ENCODE peak calls at places on chromosomes 5 and 9, in seven cellular contexts. One of them, this sample, is unnamed.

GRCh38 chr9:108156270-108156998 is 666.9 kb upstream of the KLF4 start:
- DNase-seq in neural crest cell: no peak
- DNase-seq in HFFc6: no peak
- DNase-seq in osteocyte: no peak
- DNase-seq in A549: peak; percentile 32
- DNase-seq in HFF-Myc: no peak
- DNase-seq in mesothelial cell of epicardium: no peak
- DNase-seq in this sample: no peak

GRCh38 chr5:11319851-11320580 is 559.0 kb upstream of the DAP start:
- DNase-seq in HFFc6: no peak
- DNase-seq in mesothelial cell of epicardium: no peak
- DNase-seq in neural crest cell: no peak
- DNase-seq in osteocyte: no peak
- DNase-seq in A549: no peak
- DNase-seq in HFF-Myc: no peak
- DNase-seq in this sample: peak; percentile 49

GRCh38 chr5:112776301-112776856 is 38.7 kb downstream of the APC start:
- DNase-seq in HFFc6: peak; percentile 92
- DNase-seq in HFF-Myc: peak; percentile 4
- DNase-seq in A549: no peak
- DNase-seq in neural crest cell: no peak
- DNase-seq in mesothelial cell of epicardium: no peak
- DNase-seq in osteocyte: no peak
- DNase-seq in this sample: peak; percentile 72

GRCh38 chr9:12680341-12680740 is 12.8 kb upstream of the TYRP1 start:
- DNase-seq in mesothelial cell of epicardium: no peak
- DNase-seq in A549: no peak
- DNase-seq in neural crest cell: no peak
- DNase-seq in HFF-Myc: no peak
- DNase-seq in osteocyte: no peak
- DNase-seq in HFFc6: peak; percentile 45
- DNase-seq in this sample: peak; percentile 36

GRCh38 chr9:29691758-29692407 is 2118.6 kb upstream of the C9orf72 start:
- DNase-seq in HFF-Myc: no peak
- DNase-seq in osteocyte: no peak
- DNase-seq in HFFc6: peak; percentile 3
- DNase-seq in A549: no peak
- DNase-seq in neural crest cell: peak; percentile 29
- DNase-seq in mesothelial cell of epicardium: no peak
- DNase-seq in this sample: peak; percentile 35

GRCh38 chr5:30040483-30041116 is 1152.9 kb upstream of the CDH6 start:
- DNase-seq in HFF-Myc: no peak
- DNase-seq in mesothelial cell of epicardium: peak; percentile 56
- DNase-seq in A549: peak; percentile 5
- DNase-seq in HFFc6: peak; percentile 3
- DNase-seq in neural crest cell: peak; percentile 79
- DNase-seq in osteocyte: no peak
- DNase-seq in this sample: peak; percentile 83

GRCh38 chr9:27278374-27278773 is 18.6 kb downstream of the EQTN start:
- DNase-seq in HFF-Myc: no peak
- DNase-seq in osteocyte: no peak
- DNase-seq in A549: no peak
- DNase-seq in HFFc6: no peak
- DNase-seq in neural crest cell: no peak
- DNase-seq in mesothelial cell of epicardium: no peak
- DNase-seq in this sample: no peak

GRCh38 chr9:6054280-6055099 is 39.1 kb upstream of the RANBP6 start:
- DNase-seq in HFFc6: peak; percentile 58
- DNase-seq in A549: peak; percentile 43
- DNase-seq in neural crest cell: peak; percentile 65
- DNase-seq in mesothelial cell of epicardium: peak; percentile 68
- DNase-seq in osteocyte: no peak
- DNase-seq in HFF-Myc: peak; percentile 72
- DNase-seq in this sample: peak; percentile 70

GRCh38 chr5:11955386-11955785 is 51.1 kb upstream of the CTNND2 start:
- DNase-seq in mesothelial cell of epicardium: no peak
- DNase-seq in neural crest cell: no peak
- DNase-seq in A549: no peak
- DNase-seq in HFFc6: no peak
- DNase-seq in HFF-Myc: no peak
- DNase-seq in osteocyte: no peak
- DNase-seq in this sample: peak; percentile 42

GRCh38 chr9:137421838-137422667 is 909 bp downstream of the EXD3 start:
- DNase-seq in mesothelial cell of epicardium: no peak
- DNase-seq in HFFc6: no peak
- DNase-seq in A549: no peak
- DNase-seq in osteocyte: no peak
- DNase-seq in neural crest cell: no peak
- DNase-seq in HFF-Myc: no peak
- DNase-seq in this sample: no peak

GRCh38 chr5:74017786-74018211 is 391.8 kb downstream of the ARHGEF28 start:
- DNase-seq in HFF-Myc: no peak
- DNase-seq in mesothelial cell of epicardium: no peak
- DNase-seq in HFFc6: peak; percentile 82
- DNase-seq in neural crest cell: no peak
- DNase-seq in osteocyte: no peak
- DNase-seq in A549: no peak
- DNase-seq in this sample: peak; percentile 61

GRCh38 chr9:138023394-138024124 is 146.0 kb downstream of the CACNA1B start:
- DNase-seq in osteocyte: peak; percentile 83
- DNase-seq in A549: no peak
- DNase-seq in neural crest cell: peak; percentile 3
- DNase-seq in mesothelial cell of epicardium: no peak
- DNase-seq in HFFc6: no peak
- DNase-seq in HFF-Myc: no peak
- DNase-seq in this sample: no peak

GRCh38 chr9:114424126-114424525 is 36.3 kb upstream of the AKNA start:
- DNase-seq in A549: no peak
- DNase-seq in HFFc6: no peak
- DNase-seq in HFF-Myc: no peak
- DNase-seq in neural crest cell: no peak
- DNase-seq in mesothelial cell of epicardium: no peak
- DNase-seq in osteocyte: no peak
- DNase-seq in this sample: no peak

GRCh38 chr5:126450895-126451294 is 27.7 kb downstream of the GRAMD2B start:
- DNase-seq in A549: no peak
- DNase-seq in HFFc6: no peak
- DNase-seq in osteocyte: no peak
- DNase-seq in neural crest cell: no peak
- DNase-seq in HFF-Myc: no peak
- DNase-seq in mesothelial cell of epicardium: no peak
- DNase-seq in this sample: no peak

GRCh38 chr9:113492343-113493079 is 29.0 kb downstream of the RGS3 start:
- DNase-seq in HFFc6: no peak
- DNase-seq in neural crest cell: no peak
- DNase-seq in HFF-Myc: no peak
- DNase-seq in A549: no peak
- DNase-seq in mesothelial cell of epicardium: peak; percentile 60
- DNase-seq in osteocyte: no peak
- DNase-seq in this sample: no peak

GRCh38 chr9:80078826-80079225 is 507.1 kb downstream of the TLE4 start:
- DNase-seq in HFFc6: peak; percentile 1
- DNase-seq in HFF-Myc: no peak
- DNase-seq in neural crest cell: no peak
- DNase-seq in A549: no peak
- DNase-seq in mesothelial cell of epicardium: no peak
- DNase-seq in osteocyte: no peak
- DNase-seq in this sample: no peak

GRCh38 chr5:115816226-115817042 is at the start of gene CDO1:
- DNase-seq in HFF-Myc: no peak
- DNase-seq in neural crest cell: peak; percentile 67
- DNase-seq in osteocyte: peak; percentile 87
- DNase-seq in mesothelial cell of epicardium: peak; percentile 72
- DNase-seq in HFFc6: no peak
- DNase-seq in A549: no peak
- DNase-seq in this sample: peak; percentile 77

GRCh38 chr5:158154226-158155005 is 295.5 kb upstream of the CLINT1 start:
- DNase-seq in HFF-Myc: peak; percentile 44
- DNase-seq in A549: no peak
- DNase-seq in HFFc6: no peak
- DNase-seq in mesothelial cell of epicardium: no peak
- DNase-seq in osteocyte: no peak
- DNase-seq in neural crest cell: no peak
- DNase-seq in this sample: peak; percentile 75

GRCh38 chr5:180821538-180821937 is 18.9 kb upstream of the MGAT1 start:
- DNase-seq in HFF-Myc: no peak
- DNase-seq in neural crest cell: no peak
- DNase-seq in mesothelial cell of epicardium: no peak
- DNase-seq in osteocyte: no peak
- DNase-seq in HFFc6: no peak
- DNase-seq in A549: no peak
- DNase-seq in this sample: no peak

DNA sequence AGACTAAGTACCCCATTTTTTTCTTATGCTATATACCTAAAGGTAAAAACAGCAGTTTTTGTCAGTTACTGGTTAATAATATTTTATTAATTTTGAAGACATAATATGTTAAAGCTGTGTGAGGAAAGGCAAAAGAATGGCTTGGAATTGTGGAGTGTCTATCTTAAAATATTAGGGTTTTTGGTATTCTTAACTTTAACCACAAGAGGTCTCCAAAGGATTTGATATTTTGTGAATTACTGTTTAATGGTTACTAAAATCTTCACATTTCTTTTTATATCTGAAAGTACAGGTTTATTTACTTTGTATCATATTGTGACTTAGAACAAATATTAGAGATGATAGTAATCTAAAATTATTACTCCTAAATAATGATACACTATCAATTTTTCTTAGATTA is 32.0 kb upstream of the DHFR start:
- DNase-seq in HFFc6: peak; percentile 10
- DNase-seq in neural crest cell: no peak
- DNase-seq in HFF-Myc: no peak
- DNase-seq in A549: no peak
- DNase-seq in mesothelial cell of epicardium: no peak
- DNase-seq in osteocyte: no peak
- DNase-seq in this sample: peak; percentile 45
- TF ChIP-seq CTCF in HFFc6: peak; percentile 82
- TF ChIP-seq CTCF in neural crest cell: peak; percentile 71
- TF ChIP-seq CTCF in HFF-Myc: no peak
- TF ChIP-seq CTCF in A549: peak; percentile 44
- TF ChIP-seq CTCF in mesothelial cell of epicardium: peak; percentile 70
- TF ChIP-seq CTCF in osteocyte: peak; percentile 57
- TF ChIP-seq CTCF in this sample: no peak

DNA sequence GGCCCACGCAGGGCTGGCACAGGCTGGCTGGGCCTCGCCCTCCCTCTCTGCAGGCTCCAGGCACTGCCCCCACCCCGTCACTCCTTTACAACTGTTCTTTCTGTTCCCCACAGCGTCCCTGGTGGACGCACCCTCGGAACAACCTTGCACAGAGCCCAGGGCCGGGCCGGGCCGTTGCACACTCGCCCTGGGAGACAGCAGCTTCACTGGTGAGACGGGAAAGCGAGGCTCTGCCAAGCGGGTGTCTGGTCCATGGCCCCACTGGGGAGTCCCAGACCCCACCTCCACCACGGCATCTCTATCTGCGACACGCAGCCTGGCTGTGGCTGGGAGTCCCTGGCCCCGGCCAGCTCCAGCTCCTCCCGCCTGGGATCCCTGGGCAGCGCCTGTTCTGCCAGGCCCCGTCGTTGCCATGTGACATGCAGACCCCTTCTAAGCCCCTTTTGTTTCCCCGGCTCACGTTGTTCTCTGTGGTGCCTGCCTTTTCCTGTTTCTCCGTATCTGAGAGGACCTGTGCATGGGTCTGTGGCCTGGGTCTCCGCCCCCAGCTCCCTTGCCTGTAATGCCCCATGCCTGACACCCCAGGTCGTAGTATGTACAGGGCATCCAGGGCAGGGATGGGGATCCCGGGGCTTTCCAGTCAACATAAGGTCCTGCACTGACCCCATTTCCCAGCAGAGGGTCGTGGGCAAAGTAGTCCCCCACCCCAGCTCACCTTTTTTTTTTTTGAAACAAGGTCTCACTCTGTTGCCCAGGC is 18.6 kb upstream of the QSOX2 start:
- DNase-seq in HFF-Myc: no peak
- DNase-seq in mesothelial cell of epicardium: no peak
- DNase-seq in A549: no peak
- DNase-seq in osteocyte: no peak
- DNase-seq in HFFc6: no peak
- DNase-seq in neural crest cell: no peak
- DNase-seq in this sample: no peak
- TF ChIP-seq CTCF in HFF-Myc: no peak
- TF ChIP-seq CTCF in mesothelial cell of epicardium: no peak
- TF ChIP-seq CTCF in A549: no peak
- TF ChIP-seq CTCF in osteocyte: no peak
- TF ChIP-seq CTCF in HFFc6: peak; percentile 14
- TF ChIP-seq CTCF in neural crest cell: no peak
- TF ChIP-seq CTCF in this sample: peak; percentile 16

DNA sequence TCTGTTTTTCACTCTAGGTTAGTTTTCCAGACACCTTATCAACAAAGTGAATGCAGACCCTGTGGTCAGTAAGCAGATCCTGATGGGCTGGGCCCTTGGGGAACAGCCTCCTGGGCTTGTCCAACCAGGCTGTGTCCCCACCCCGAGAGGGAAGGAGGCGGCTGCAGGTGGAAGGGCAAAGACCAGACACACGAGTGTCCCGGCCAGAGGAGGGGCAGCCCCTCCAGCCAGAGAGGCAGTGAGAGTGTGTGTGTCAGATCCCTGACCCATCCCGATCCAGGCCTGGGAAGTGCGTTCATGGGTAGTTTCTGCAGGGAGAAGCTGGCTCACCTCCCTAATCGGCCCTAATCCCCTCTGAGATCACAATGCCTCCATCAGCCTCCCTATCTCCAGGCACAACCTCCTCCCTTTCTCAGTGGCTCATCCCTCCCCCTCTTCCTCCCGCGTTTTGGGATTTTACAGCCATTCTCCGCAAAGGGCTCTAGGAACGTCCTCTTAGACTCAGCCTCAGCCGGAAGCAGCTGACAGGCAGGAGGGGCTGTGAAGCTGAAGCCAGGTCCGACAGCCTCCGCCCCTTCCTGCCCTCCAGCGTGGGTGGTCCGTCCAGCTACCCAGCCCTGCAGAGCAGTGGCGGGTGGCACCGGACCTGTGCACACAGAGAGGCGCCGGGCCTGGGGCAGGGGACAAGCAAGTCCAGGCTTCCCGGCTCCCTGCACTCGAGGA is 9.7 kb downstream of the SLC12A7 start:
- DNase-seq in HFFc6: no peak
- DNase-seq in A549: no peak
- DNase-seq in osteocyte: no peak
- DNase-seq in mesothelial cell of epicardium: no peak
- DNase-seq in HFF-Myc: no peak
- DNase-seq in neural crest cell: peak; percentile 42
- DNase-seq in this sample: no peak
- TF ChIP-seq CTCF in HFFc6: no peak
- TF ChIP-seq CTCF in A549: no peak
- TF ChIP-seq CTCF in osteocyte: no peak
- TF ChIP-seq CTCF in mesothelial cell of epicardium: no peak
- TF ChIP-seq CTCF in HFF-Myc: no peak
- TF ChIP-seq CTCF in neural crest cell: no peak
- TF ChIP-seq CTCF in this sample: no peak

DNA sequence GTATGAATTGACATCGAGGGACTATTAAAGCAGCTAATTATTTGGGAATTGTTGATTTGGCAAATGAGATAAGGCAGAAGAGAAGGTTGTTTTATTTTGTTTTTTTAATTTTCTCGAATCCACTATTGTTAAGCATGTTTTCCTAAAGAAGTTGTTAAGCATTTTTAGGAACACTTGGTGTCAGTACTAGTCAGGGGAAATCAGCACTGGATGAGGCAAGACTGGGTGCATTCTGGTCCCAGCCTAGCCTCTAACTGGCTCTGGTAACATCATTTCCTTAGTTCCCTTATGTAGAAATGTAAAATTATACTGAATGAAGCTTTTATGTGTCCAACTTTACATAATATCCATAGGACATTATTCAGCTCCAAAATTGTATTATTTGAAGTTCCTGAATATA is 196.0 kb downstream of the PCSK5 start:
- DNase-seq in A549: no peak
- DNase-seq in HFF-Myc: no peak
- DNase-seq in HFFc6: no peak
- DNase-seq in neural crest cell: no peak
- DNase-seq in mesothelial cell of epicardium: no peak
- DNase-seq in osteocyte: no peak
- DNase-seq in this sample: no peak
- TF ChIP-seq CTCF in A549: no peak
- TF ChIP-seq CTCF in HFF-Myc: no peak
- TF ChIP-seq CTCF in HFFc6: no peak
- TF ChIP-seq CTCF in neural crest cell: no peak
- TF ChIP-seq CTCF in mesothelial cell of epicardium: no peak
- TF ChIP-seq CTCF in osteocyte: no peak
- TF ChIP-seq CTCF in this sample: no peak